ENCODE peak calls at places on chromosomes 12 and 14, in five cellular contexts. O, D, A, T and K are unnamed samples.

GRCh38 chr12:12719496-12719895 is 2.3 kb downstream of the CDKN1B start:
- DNase-seq in O (no peak), D (no peak), A (peak), T (no peak), K (no peak)

GRCh38 chr14:80491131-80491530 is 279.8 kb upstream of the DIO2 start:
- DNase-seq in O (no peak), D (no peak), A (peak), T (peak), K (no peak)

GRCh38 chr14:60396718-60397343 is 89.0 kb downstream of the C14orf39 start:
- DNase-seq in O (no peak), D (no peak), A (no peak), T (no peak), K (no peak)

GRCh38 chr14:62209287-62209899 is 447.2 kb downstream of the SNAPC1 start:
- DNase-seq in O (no peak), D (peak), A (no peak), T (no peak), K (no peak)

GRCh38 chr14:52013984-52014600 is 24.7 kb downstream of the RTRAF start:
- DNase-seq in O (peak), D (no peak), A (peak), T (no peak), K (no peak)

GRCh38 chr14:100119251-100119650 is 40.2 kb downstream of the DEGS2 start:
- DNase-seq in O (no peak), D (no peak), A (no peak), T (no peak), K (no peak)

GRCh38 chr12:24705741-24706358 is 243.1 kb downstream of the BCAT1 start:
- DNase-seq in O (no peak), D (no peak), A (peak), T (no peak), K (no peak)

GRCh38 chr14:75310295-75311059 is 31.8 kb downstream of the FOS start:
- DNase-seq in O (peak), D (no peak), A (no peak), T (peak), K (no peak)

GRCh38 chr12:57085999-57086950 is 2.6 kb upstream of the NAB2 start:
- DNase-seq in O (peak), D (no peak), A (peak), T (peak), K (no peak)

GRCh38 chr12:114687269-114687605 is 3.3 kb upstream of the TBX3 start:
- DNase-seq in O (no peak), D (no peak), A (no peak), T (no peak), K (no peak)

GRCh38 chr12:46858368-46858767 is 32.6 kb upstream of the SLC38A4 start:
- DNase-seq in O (no peak), D (no peak), A (peak), T (no peak), K (no peak)

GRCh38 chr12:92369643-92370042 is 224.0 kb upstream of the BTG1 start:
- DNase-seq in O (no peak), D (no peak), A (no peak), T (no peak), K (no peak)

GRCh38 chr14:102857444-102857843 is 65.0 kb upstream of the AMN start:
- DNase-seq in O (no peak), D (no peak), A (no peak), T (no peak), K (no peak)

GRCh38 chr14:99655521-99655920 is 10.6 kb downstream of the HHIPL1 start:
- DNase-seq in O (no peak), D (no peak), A (no peak), T (no peak), K (no peak)

GRCh38 chr14:68655021-68655811 is 137.7 kb downstream of the ZFP36L1 start:
- DNase-seq in O (peak), D (no peak), A (no peak), T (no peak), K (no peak)

GRCh38 chr12:120468271-120468845 is 1.2 kb downstream of the SRSF9 start:
- DNase-seq in O (peak), D (no peak), A (peak), T (peak), K (no peak)

GRCh38 chr12:69330475-69331473 is 17.4 kb upstream of the LYZ start:
- DNase-seq in O (peak), D (no peak), A (peak), T (no peak), K (no peak)

GRCh38 chr14:49980027-49980426 is 87.1 kb downstream of the ARF6 start:
- DNase-seq in O (no peak), D (no peak), A (no peak), T (no peak), K (no peak)
- H3K4me3 ChIP-seq in O (no peak), D (no peak), A (peak), T (no peak), K (no peak)

GRCh38 chr14:35340616-35341453 is 48.7 kb downstream of the PSMA6 start:
- DNase-seq in O (no peak), D (no peak), A (no peak), T (no peak), K (no peak)

GRCh38 chr14:35343709-35344474 is 51.7 kb downstream of the PSMA6 start:
- DNase-seq in O (no peak), D (no peak), A (no peak), T (no peak), K (no peak)

GRCh38 chr14:35341454-35342159 is 49.4 kb downstream of the PSMA6 start:
- DNase-seq in O (peak), D (no peak), A (no peak), T (peak), K (peak)

GRCh38 chr14:35339761-35340406 is 47.7 kb downstream of the PSMA6 start:
- DNase-seq in O (no peak), D (no peak), A (peak), T (no peak), K (no peak)

DNA sequence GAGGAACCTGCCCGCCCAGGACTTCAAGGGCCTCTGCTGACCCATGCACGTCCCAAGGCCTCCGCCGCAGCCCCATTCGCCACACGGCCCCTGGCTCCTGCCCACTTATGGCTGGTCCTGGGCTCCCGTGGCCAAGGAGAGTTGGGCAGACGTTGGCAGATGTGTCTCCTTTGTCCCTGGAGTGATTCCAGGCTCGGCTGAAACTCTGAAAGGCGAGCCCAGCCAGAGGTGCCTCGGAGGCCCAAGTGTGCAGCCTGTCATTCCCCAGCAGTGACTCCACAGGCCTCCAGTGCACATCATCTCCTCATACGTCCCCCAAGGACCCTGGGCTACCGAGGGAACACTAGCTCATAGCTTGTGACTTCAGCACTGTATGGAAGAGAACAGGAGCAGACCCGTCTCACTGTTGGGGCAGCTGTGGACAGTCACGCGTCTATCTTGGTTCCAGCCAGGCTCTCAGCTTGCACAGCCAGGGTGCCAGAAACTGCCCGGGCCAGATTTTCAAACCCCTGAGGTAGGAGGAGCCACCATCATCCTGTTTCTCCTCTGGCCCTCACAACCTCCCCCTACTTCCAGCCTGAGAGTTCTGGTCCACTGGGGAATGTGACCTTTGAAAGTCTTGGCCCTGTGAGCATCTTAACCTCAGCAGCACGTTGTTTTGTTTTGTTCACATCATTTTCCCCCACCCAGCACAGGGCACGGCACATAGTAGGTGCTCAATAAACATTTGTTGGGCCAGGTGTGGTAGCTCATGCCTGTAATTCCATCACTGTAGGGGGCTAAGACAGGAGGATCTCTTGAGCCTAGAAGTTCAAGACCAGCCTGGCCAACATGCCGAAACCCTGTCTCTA is 50.2 kb downstream of the PSMA6 start:
- DNase-seq in O (no peak), D (no peak), A (no peak), T (peak), K (peak)
- H3K4me3 ChIP-seq in O (no peak), D (no peak), A (no peak), T (peak), K (no peak)

DNA sequence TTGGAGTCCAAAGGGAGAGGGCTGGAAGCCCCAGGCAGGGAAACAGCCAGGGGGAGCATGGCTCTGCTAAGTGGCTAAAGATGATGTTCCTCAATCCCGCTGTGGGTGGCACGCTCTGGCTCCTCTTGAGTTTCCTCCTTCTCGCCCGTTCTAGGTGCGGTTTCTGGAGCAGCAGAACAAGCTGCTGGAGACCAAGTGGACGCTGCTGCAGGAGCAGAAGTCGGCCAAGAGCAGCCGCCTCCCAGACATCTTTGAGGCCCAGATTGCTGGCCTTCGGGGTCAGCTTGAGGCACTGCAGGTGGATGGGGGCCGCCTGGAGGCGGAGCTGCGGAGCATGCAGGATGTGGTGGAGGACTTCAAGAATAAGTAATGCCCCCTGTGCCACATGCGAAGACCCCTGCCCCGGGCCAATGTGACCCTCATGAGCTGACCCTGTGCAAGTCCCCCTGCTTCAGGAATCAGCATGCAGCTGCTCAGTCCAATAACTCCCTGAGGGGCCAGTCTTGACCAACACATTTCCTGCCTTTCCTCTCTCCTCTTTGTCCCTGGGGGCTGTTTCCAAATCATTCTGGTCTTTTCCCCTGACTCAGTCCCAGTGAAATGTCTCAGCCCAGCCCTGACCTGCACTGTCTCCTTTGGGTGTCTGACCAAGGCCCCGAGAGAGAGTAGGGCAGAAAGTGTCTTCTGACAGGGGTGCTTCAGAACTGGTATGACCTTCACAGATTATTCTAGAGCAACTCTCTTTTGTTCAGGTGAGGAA is 2.1 kb downstream of the KRT7 start:
- DNase-seq in O (no peak), D (no peak), A (no peak), T (no peak), K (no peak)
- H3K4me3 ChIP-seq in O (no peak), D (no peak), A (no peak), T (no peak), K (no peak)

DNA sequence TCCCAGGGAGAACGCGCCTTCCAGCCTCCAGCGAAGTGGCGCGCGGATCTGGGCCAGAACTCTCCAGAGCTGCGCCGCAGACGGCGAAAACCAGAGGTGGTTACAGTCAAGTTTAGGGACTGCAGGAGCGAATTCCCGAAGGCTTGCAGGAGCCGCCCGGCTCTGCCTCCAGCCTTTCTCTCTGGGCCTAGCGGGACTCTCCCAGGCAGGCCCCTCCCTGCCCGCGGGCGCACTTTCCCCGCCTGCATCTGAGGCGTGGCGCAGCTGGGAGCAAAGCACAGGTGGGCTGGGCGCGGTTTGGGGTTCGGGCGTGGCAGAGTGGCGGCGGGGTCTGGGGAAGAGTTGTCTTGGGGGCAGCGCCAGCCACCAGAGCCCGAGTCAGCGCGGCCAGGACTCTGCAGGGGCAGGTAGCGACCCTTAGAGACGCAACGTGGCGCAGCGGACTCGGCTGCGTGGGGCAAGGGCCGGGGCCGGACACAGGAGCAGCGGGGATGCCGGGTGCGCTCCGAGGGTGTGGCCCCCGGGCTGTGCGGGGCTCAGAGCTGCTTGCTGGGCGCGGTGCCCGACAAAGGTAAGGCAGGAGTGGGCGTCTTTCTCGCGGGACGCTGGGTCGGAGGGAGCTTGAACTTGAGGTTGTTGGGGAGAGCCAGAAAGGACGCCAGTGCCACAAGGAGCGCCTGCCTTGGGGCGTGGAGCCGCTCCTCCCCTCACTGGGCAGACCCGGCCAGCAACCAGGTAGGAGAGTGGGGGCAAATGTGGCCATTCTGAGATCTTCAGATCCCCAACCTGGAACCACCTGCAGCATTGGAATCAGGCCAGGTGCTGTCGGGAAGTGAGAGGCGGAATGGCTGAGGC is 1126.0 kb downstream of the AACS start:
- DNase-seq in O (peak), D (no peak), A (no peak), T (no peak), K (no peak)
- H3K4me3 ChIP-seq in O (no peak), D (no peak), A (no peak), T (peak), K (no peak)